ENCODE peak calls at places on chromosomes 3 and 15, in five cellular contexts. One of them, this sample, is unnamed.

GRCh38 chr3:149177122-149177521 is 44.5 kb downstream of the CP start:
- DNase-seq in heart left ventricle: no peak
- DNase-seq in colonic mucosa: no peak
- DNase-seq in neural progenitor cell: peak; percentile 16
- DNase-seq in lower lobe of right lung: no peak
- DNase-seq in this sample: no peak

GRCh38 chr3:101665851-101666250 is 11.1 kb downstream of the ZBTB11 start:
- DNase-seq in neural progenitor cell: no peak
- DNase-seq in lower lobe of right lung: no peak
- DNase-seq in colonic mucosa: no peak
- DNase-seq in heart left ventricle: no peak
- DNase-seq in this sample: no peak

GRCh38 chr3:124786491-124787241 is 56.4 kb downstream of the UMPS start:
- DNase-seq in lower lobe of right lung: no peak
- DNase-seq in heart left ventricle: no peak
- DNase-seq in neural progenitor cell: no peak
- DNase-seq in colonic mucosa: peak; percentile 41
- DNase-seq in this sample: peak; percentile 38

GRCh38 chr15:38627684-38628277 is 63.2 kb upstream of the RASGRP1 start:
- DNase-seq in heart left ventricle: no peak
- DNase-seq in neural progenitor cell: no peak
- DNase-seq in lower lobe of right lung: no peak
- DNase-seq in colonic mucosa: no peak
- DNase-seq in this sample: no peak

GRCh38 chr3:127784865-127785710 is 37.2 kb downstream of the MGLL start:
- DNase-seq in lower lobe of right lung: peak; percentile 73
- DNase-seq in colonic mucosa: peak; percentile 83
- DNase-seq in neural progenitor cell: no peak
- DNase-seq in heart left ventricle: no peak
- DNase-seq in this sample: no peak

GRCh38 chr3:107241217-107241616 is 136.0 kb upstream of the CCDC54 start:
- DNase-seq in heart left ventricle: peak; percentile 52
- DNase-seq in neural progenitor cell: peak; percentile 45
- DNase-seq in colonic mucosa: peak; percentile 53
- DNase-seq in lower lobe of right lung: peak; percentile 64
- DNase-seq in this sample: peak; percentile 56

GRCh38 chr3:158434412-158435038 is 136.5 kb upstream of the MLF1 start:
- DNase-seq in lower lobe of right lung: no peak
- DNase-seq in neural progenitor cell: peak; percentile 79
- DNase-seq in colonic mucosa: peak; percentile 70
- DNase-seq in heart left ventricle: peak; percentile 52
- DNase-seq in this sample: peak; percentile 66

GRCh38 chr15:59764775-59765174 is 75.7 kb upstream of the BNIP2 start:
- DNase-seq in heart left ventricle: no peak
- DNase-seq in neural progenitor cell: peak; percentile 10
- DNase-seq in lower lobe of right lung: no peak
- DNase-seq in colonic mucosa: no peak
- DNase-seq in this sample: no peak

GRCh38 chr15:40844543-40844981 is 714 bp downstream of the SPINT1 start:
- DNase-seq in lower lobe of right lung: peak; percentile 73
- DNase-seq in colonic mucosa: no peak
- DNase-seq in neural progenitor cell: peak; percentile 59
- DNase-seq in heart left ventricle: peak; percentile 38
- DNase-seq in this sample: no peak

GRCh38 chr3:12139111-12139511 is 19.6 kb downstream of the TIMP4 start:
- DNase-seq in heart left ventricle: peak; percentile 42
- DNase-seq in neural progenitor cell: peak; percentile 71
- DNase-seq in lower lobe of right lung: no peak
- DNase-seq in colonic mucosa: no peak
- DNase-seq in this sample: peak; percentile 55

GRCh38 chr15:50810128-50810527 is 44.6 kb upstream of the SPPL2A start:
- DNase-seq in colonic mucosa: no peak
- DNase-seq in neural progenitor cell: no peak
- DNase-seq in lower lobe of right lung: no peak
- DNase-seq in heart left ventricle: no peak
- DNase-seq in this sample: no peak

GRCh38 chr3:11624161-11624560 is 19.6 kb downstream of the VGLL4 start:
- DNase-seq in heart left ventricle: no peak
- DNase-seq in neural progenitor cell: no peak
- DNase-seq in lower lobe of right lung: no peak
- DNase-seq in colonic mucosa: no peak
- DNase-seq in this sample: no peak

GRCh38 chr3:194579091-194579606 is 54.1 kb downstream of the TMEM44 start:
- DNase-seq in neural progenitor cell: no peak
- DNase-seq in lower lobe of right lung: no peak
- DNase-seq in colonic mucosa: no peak
- DNase-seq in heart left ventricle: peak; percentile 81
- DNase-seq in this sample: no peak

GRCh38 chr3:119695480-119695879 is 7.3 kb upstream of the CFAP91 start:
- DNase-seq in heart left ventricle: no peak
- DNase-seq in lower lobe of right lung: no peak
- DNase-seq in colonic mucosa: no peak
- DNase-seq in neural progenitor cell: no peak
- DNase-seq in this sample: no peak

GRCh38 chr3:133301194-133301593 is 98.7 kb upstream of the BFSP2 start:
- DNase-seq in neural progenitor cell: no peak
- DNase-seq in heart left ventricle: no peak
- DNase-seq in colonic mucosa: no peak
- DNase-seq in lower lobe of right lung: no peak
- DNase-seq in this sample: no peak

GRCh38 chr3:143065364-143065763 is 54.2 kb upstream of the CHST2 start:
- DNase-seq in colonic mucosa: no peak
- DNase-seq in heart left ventricle: no peak
- DNase-seq in neural progenitor cell: no peak
- DNase-seq in lower lobe of right lung: no peak
- DNase-seq in this sample: no peak

GRCh38 chr15:57382969-57383368 is 6.7 kb downstream of the CGNL1 start:
- DNase-seq in colonic mucosa: no peak
- DNase-seq in lower lobe of right lung: no peak
- DNase-seq in heart left ventricle: no peak
- DNase-seq in neural progenitor cell: no peak
- DNase-seq in this sample: no peak

GRCh38 chr15:62894322-62895085 is 148.0 kb upstream of the TPM1 start:
- DNase-seq in colonic mucosa: no peak
- DNase-seq in heart left ventricle: no peak
- DNase-seq in lower lobe of right lung: no peak
- DNase-seq in neural progenitor cell: no peak
- DNase-seq in this sample: no peak

GRCh38 chr15:95724908-95725633 is 605.4 kb upstream of the NR2F2 start:
- DNase-seq in neural progenitor cell: no peak
- DNase-seq in lower lobe of right lung: no peak
- DNase-seq in colonic mucosa: no peak
- DNase-seq in heart left ventricle: no peak
- DNase-seq in this sample: no peak

GRCh38 chr3:94173667-94174434 is 111.0 kb downstream of the NSUN3 start:
- DNase-seq in neural progenitor cell: no peak
- DNase-seq in colonic mucosa: no peak
- DNase-seq in heart left ventricle: no peak
- DNase-seq in lower lobe of right lung: no peak
- DNase-seq in this sample: no peak

GRCh38 chr3:169344465-169344864 is 319.0 kb downstream of the MECOM start:
- DNase-seq in colonic mucosa: no peak
- DNase-seq in lower lobe of right lung: no peak
- DNase-seq in neural progenitor cell: no peak
- DNase-seq in heart left ventricle: no peak
- DNase-seq in this sample: no peak

GRCh38 chr3:57078366-57079220 is 18.1 kb downstream of the SPATA12 start:
- DNase-seq in lower lobe of right lung: peak; percentile 60
- DNase-seq in heart left ventricle: peak; percentile 58
- DNase-seq in neural progenitor cell: peak; percentile 64
- DNase-seq in colonic mucosa: peak; percentile 69
- DNase-seq in this sample: peak; percentile 13

GRCh38 chr3:57073628-57074027 is 13.2 kb downstream of the SPATA12 start:
- DNase-seq in lower lobe of right lung: no peak
- DNase-seq in colonic mucosa: no peak
- DNase-seq in heart left ventricle: peak; percentile 35
- DNase-seq in neural progenitor cell: no peak
- DNase-seq in this sample: no peak

GRCh38 chr3:57079221-57079831 is 18.9 kb downstream of the SPATA12 start:
- DNase-seq in heart left ventricle: peak; percentile 43
- DNase-seq in colonic mucosa: peak; percentile 65
- DNase-seq in lower lobe of right lung: peak; percentile 56
- DNase-seq in neural progenitor cell: peak; percentile 81
- DNase-seq in this sample: peak; percentile 57

GRCh38 chr3:57077630-57078365 is 17.3 kb downstream of the SPATA12 start:
- DNase-seq in colonic mucosa: no peak
- DNase-seq in neural progenitor cell: no peak
- DNase-seq in lower lobe of right lung: no peak
- DNase-seq in heart left ventricle: no peak
- DNase-seq in this sample: no peak

DNA sequence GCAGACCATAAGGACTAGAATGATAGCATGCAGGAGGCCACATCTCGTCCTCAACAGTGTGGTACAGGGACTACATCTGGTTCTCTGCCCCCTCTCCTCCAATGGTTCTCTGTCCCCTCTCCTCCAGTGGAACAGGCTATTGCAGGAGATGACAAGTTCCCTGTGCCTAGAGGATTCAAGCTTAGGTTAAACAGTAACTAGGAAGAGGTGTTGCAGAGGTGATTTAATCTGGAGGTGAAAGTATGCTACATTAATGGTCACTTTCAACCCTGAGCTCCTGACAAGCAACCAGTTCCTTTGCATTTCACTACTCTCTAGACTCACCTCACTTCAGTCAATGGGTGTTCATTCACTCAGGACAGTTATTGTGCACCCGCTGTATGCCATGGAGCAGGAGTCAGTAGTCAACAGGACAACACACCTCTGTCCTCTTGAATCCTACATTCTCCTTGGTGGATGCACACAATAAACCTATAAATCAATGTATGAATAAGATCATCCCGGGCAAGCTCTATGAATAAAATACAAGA is 16.0 kb downstream of the SPATA12 start:
- DNase-seq in heart left ventricle: no peak
- DNase-seq in colonic mucosa: no peak
- DNase-seq in neural progenitor cell: no peak
- DNase-seq in lower lobe of right lung: no peak
- DNase-seq in this sample: no peak
- H3K27me3 ChIP-seq in heart left ventricle: no peaks in the 10 kb centered on the region
- H3K27me3 ChIP-seq in colonic mucosa: no peaks in the 10 kb centered on the region
- H3K27me3 ChIP-seq in neural progenitor cell: peaks cover 59% of the 10 kb centered on the region
- H3K27me3 ChIP-seq in lower lobe of right lung: peaks cover 9% of the 10 kb centered on the region
- H3K27me3 ChIP-seq in this sample: no peaks in the 10 kb centered on the region

GRCh38 chr3:52277972-52278509 is 408 bp downstream of the WDR82 start:
- DNase-seq in heart left ventricle: peak; percentile 75
- DNase-seq in colonic mucosa: peak; percentile 69
- DNase-seq in neural progenitor cell: peak; percentile 81
- DNase-seq in lower lobe of right lung: peak; percentile 83
- DNase-seq in this sample: no peak

GRCh38 chr3:52278510-52279069 is at the start of gene WDR82:
- DNase-seq in colonic mucosa: peak; percentile 98
- DNase-seq in heart left ventricle: peak; percentile 98
- DNase-seq in lower lobe of right lung: peak; percentile 99
- DNase-seq in neural progenitor cell: peak; percentile 98
- DNase-seq in this sample: peak; percentile 99

GRCh38 chr3:52281980-52282801 is 3.7 kb upstream of the WDR82 start:
- DNase-seq in lower lobe of right lung: no peak
- DNase-seq in colonic mucosa: no peak
- DNase-seq in heart left ventricle: no peak
- DNase-seq in neural progenitor cell: no peak
- DNase-seq in this sample: no peak

GRCh38 chr3:52277071-52277964 is 1.1 kb downstream of the WDR82 start:
- DNase-seq in colonic mucosa: peak; percentile 81
- DNase-seq in heart left ventricle: peak; percentile 85
- DNase-seq in neural progenitor cell: peak; percentile 58
- DNase-seq in lower lobe of right lung: peak; percentile 87
- DNase-seq in this sample: peak; percentile 55

DNA sequence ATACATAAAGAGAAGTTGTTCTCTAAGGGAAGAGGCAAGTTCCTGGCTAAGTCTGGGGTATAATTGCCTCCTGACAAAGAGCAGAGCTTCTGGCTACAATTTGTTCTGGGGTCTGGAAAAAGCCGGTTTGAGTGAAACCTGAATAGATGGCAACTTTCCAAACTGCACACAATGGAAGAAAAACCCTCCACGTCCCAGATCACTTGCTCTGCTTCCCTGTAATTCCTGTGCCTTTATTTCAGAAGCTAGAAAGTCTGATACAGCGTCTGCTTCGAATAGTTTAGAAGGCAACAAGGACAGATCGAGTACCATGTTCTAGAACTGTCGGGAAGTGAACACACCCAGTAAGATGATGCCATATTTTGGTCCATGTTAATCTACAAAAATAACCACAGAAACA is 1.6 kb upstream of the WDR82 start:
- DNase-seq in lower lobe of right lung: no peak
- DNase-seq in heart left ventricle: no peak
- DNase-seq in colonic mucosa: no peak
- DNase-seq in neural progenitor cell: peak; percentile 57
- DNase-seq in this sample: peak; percentile 78
- H3K4me1 ChIP-seq in lower lobe of right lung: peaks cover 38% of the 10 kb centered on the region
- H3K4me1 ChIP-seq in heart left ventricle: peaks cover 39% of the 10 kb centered on the region
- H3K4me1 ChIP-seq in colonic mucosa: no peaks in the 10 kb centered on the region
- H3K4me1 ChIP-seq in neural progenitor cell: peaks cover 32% of the 10 kb centered on the region
- H3K4me1 ChIP-seq in this sample: peaks cover 20% of the 10 kb centered on the region

GRCh38 chr3:63960048-63960711 is 48.0 kb upstream of the SCAANT1 start:
- DNase-seq in heart left ventricle: no peak
- DNase-seq in colonic mucosa: peak; percentile 41
- DNase-seq in lower lobe of right lung: no peak
- DNase-seq in neural progenitor cell: no peak
- DNase-seq in this sample: peak; percentile 44
- H3K4me3 ChIP-seq in heart left ventricle: peak overlapping the region; percentile 31
- H3K4me3 ChIP-seq in colonic mucosa: no peak overlapping the region
- H3K4me3 ChIP-seq in lower lobe of right lung: peak overlapping the region; percentile 19
- H3K4me3 ChIP-seq in neural progenitor cell: no peak overlapping the region
- H3K4me3 ChIP-seq in this sample: no peak overlapping the region

GRCh38 chr15:68413363-68414255 is 18.4 kb downstream of the ITGA11 start:
- DNase-seq in neural progenitor cell: no peak
- DNase-seq in lower lobe of right lung: no peak
- DNase-seq in heart left ventricle: peak; percentile 56
- DNase-seq in colonic mucosa: peak; percentile 18
- DNase-seq in this sample: peak; percentile 4

GRCh38 chr15:68416158-68416535 is 15.8 kb downstream of the ITGA11 start:
- DNase-seq in heart left ventricle: no peak
- DNase-seq in neural progenitor cell: no peak
- DNase-seq in colonic mucosa: peak; percentile 7
- DNase-seq in lower lobe of right lung: no peak
- DNase-seq in this sample: no peak

GRCh38 chr15:68415501-68416157 is 16.3 kb downstream of the ITGA11 start:
- DNase-seq in heart left ventricle: peak; percentile 49
- DNase-seq in neural progenitor cell: no peak
- DNase-seq in colonic mucosa: peak; percentile 16
- DNase-seq in lower lobe of right lung: no peak
- DNase-seq in this sample: no peak

GRCh38 chr15:68414591-68414990 is 17.4 kb downstream of the ITGA11 start:
- DNase-seq in colonic mucosa: peak; percentile 13
- DNase-seq in neural progenitor cell: no peak
- DNase-seq in lower lobe of right lung: no peak
- DNase-seq in heart left ventricle: no peak
- DNase-seq in this sample: peak; percentile 4

DNA sequence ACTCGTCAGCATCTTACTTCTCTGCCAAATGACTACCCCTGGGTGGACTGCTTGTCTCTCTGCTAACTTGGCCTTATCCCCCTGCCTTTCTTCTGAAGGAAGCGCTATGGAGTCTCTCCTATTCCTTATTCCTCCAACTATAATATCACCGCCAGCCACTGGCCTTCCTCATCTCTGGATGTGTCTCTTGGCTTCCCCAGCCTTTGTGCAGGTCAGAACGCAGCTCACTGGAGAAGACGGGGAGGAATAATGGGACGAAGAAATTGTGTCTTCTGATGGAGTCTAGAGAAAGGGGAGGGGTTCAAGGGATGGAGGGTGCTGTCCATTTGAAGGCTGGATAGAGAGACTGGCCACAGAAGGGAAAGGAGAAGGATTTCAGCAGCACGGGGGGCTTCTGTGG is 16.9 kb downstream of the ITGA11 start:
- DNase-seq in colonic mucosa: peak; percentile 3
- DNase-seq in lower lobe of right lung: no peak
- DNase-seq in neural progenitor cell: no peak
- DNase-seq in heart left ventricle: no peak
- DNase-seq in this sample: no peak
- H3K27me3 ChIP-seq in colonic mucosa: no peaks in the 10 kb centered on the region
- H3K27me3 ChIP-seq in lower lobe of right lung: no peaks in the 10 kb centered on the region
- H3K27me3 ChIP-seq in neural progenitor cell: no peaks in the 10 kb centered on the region
- H3K27me3 ChIP-seq in heart left ventricle: no peaks in the 10 kb centered on the region
- H3K27me3 ChIP-seq in this sample: no peaks in the 10 kb centered on the region

This sample was measured in HAP-1.